ENCODE peak calls at places on chromosome 5, in seven cellular contexts. E, B, P, Y, J, A and S are unnamed samples.

GRCh38 chr5:118592678-118593328 is 395.5 kb downstream of the DTWD2 start:
- DNase-seq in E (peak; percentile 18), B (no peak), P (no peak), Y (no peak), J (no peak), A (no peak), S (no peak)

GRCh38 chr5:58019614-58020013 is 440.3 kb downstream of the PLK2 start:
- DNase-seq in E (no peak), B (no peak), P (no peak), Y (no peak), J (no peak), A (no peak), S (peak; percentile 43)

GRCh38 chr5:176817369-176817841 is 7.0 kb downstream of the UNC5A start:
- DNase-seq in E (no peak), B (no peak), P (no peak), Y (no peak), J (no peak), A (peak; percentile 75), S (no peak)

GRCh38 chr5:113230711-113231652 is 203.8 kb downstream of the TSSK1B start:
- DNase-seq in E (no peak), B (no peak), P (no peak), Y (no peak), J (no peak), A (no peak), S (no peak)

GRCh38 chr5:176612855-176613254 is 2.9 kb upstream of the GPRIN1 start:
- DNase-seq in E (no peak), B (no peak), P (no peak), Y (no peak), J (no peak), A (no peak), S (no peak)

GRCh38 chr5:88279584-88279983 is 10.9 kb upstream of the TMEM161B start:
- DNase-seq in E (no peak), B (no peak), P (no peak), Y (no peak), J (no peak), A (no peak), S (no peak)

GRCh38 chr5:122142480-122142879 is 13.1 kb downstream of the ZNF474 start:
- DNase-seq in E (no peak), B (no peak), P (no peak), Y (no peak), J (no peak), A (no peak), S (peak; percentile 20)

GRCh38 chr5:122715095-122715494 is 59.8 kb upstream of the SNX2 start:
- DNase-seq in E (no peak), B (no peak), P (no peak), Y (no peak), J (no peak), A (no peak), S (peak; percentile 7)

GRCh38 chr5:28766565-28767158 is 1728.3 kb upstream of the CDH9 start:
- DNase-seq in E (peak; percentile 19), B (no peak), P (no peak), Y (peak; percentile 25), J (no peak), A (peak; percentile 85), S (peak; percentile 67)

GRCh38 chr5:57082441-57083067 is 91.3 kb upstream of the GPBP1 start:
- DNase-seq in E (no peak), B (no peak), P (no peak), Y (no peak), J (peak; percentile 44), A (no peak), S (no peak)

GRCh38 chr5:41559184-41559583 is 48.8 kb upstream of the PLCXD3 start:
- DNase-seq in E (no peak), B (no peak), P (no peak), Y (no peak), J (no peak), A (no peak), S (no peak)

GRCh38 chr5:144183254-144183889 is 12.7 kb downstream of the KCTD16 start:
- DNase-seq in E (peak; percentile 23), B (no peak), P (no peak), Y (no peak), J (no peak), A (peak; percentile 30), S (peak; percentile 54)

GRCh38 chr5:104540448-104540847 is 977.9 kb upstream of the NUDT12 start:
- DNase-seq in E (no peak), B (no peak), P (no peak), Y (no peak), J (no peak), A (peak; percentile 12), S (no peak)

GRCh38 chr5:107370569-107370968 is 300.2 kb downstream of the EFNA5 start:
- DNase-seq in E (no peak), B (no peak), P (no peak), Y (no peak), J (no peak), A (no peak), S (no peak)

GRCh38 chr5:141960018-141960417 is 2.0 kb upstream of the PCDH12 start:
- DNase-seq in E (no peak), B (peak; percentile 12), P (no peak), Y (peak; percentile 60), J (no peak), A (peak; percentile 4), S (no peak)

GRCh38 chr5:36502608-36503007 is 103.8 kb upstream of the SLC1A3 start:
- DNase-seq in E (no peak), B (no peak), P (no peak), Y (no peak), J (peak; percentile 95), A (no peak), S (no peak)

GRCh38 chr5:115685966-115686691 is 60.3 kb upstream of the TMED7 start:
- DNase-seq in E (no peak), B (no peak), P (no peak), Y (no peak), J (no peak), A (peak; percentile 11), S (no peak)

GRCh38 chr5:93723005-93723404 is 18.4 kb downstream of the POU5F2 start:
- DNase-seq in E (no peak), B (no peak), P (no peak), Y (no peak), J (no peak), A (no peak), S (no peak)

GRCh38 chr5:151686673-151687378 is at the start of gene SPARC:
- DNase-seq in E (peak; percentile 78), B (peak; percentile 71), P (no peak), Y (peak; percentile 53), J (no peak), A (no peak), S (no peak)

GRCh38 chr5:114412509-114413171 is 50.8 kb downstream of the KCNN2 start:
- DNase-seq in E (no peak), B (no peak), P (no peak), Y (no peak), J (peak; percentile 70), A (peak; percentile 54), S (no peak)

GRCh38 chr5:94031631-94032030 is 290.2 kb upstream of the POU5F2 start:
- DNase-seq in E (no peak), B (no peak), P (no peak), Y (no peak), J (no peak), A (no peak), S (no peak)

GRCh38 chr5:39570418-39571027 is 145.7 kb upstream of the DAB2 start:
- DNase-seq in E (peak; percentile 37), B (no peak), P (no peak), Y (no peak), J (peak; percentile 65), A (peak; percentile 12), S (peak; percentile 50)

GRCh38 chr5:175689147-175689991 is 31.5 kb downstream of the HRH2 start:
- DNase-seq in E (no peak), B (peak; percentile 20), P (no peak), Y (no peak), J (no peak), A (no peak), S (no peak)

GRCh38 chr5:4905674-4906528 is 234.2 kb upstream of the ADAMTS16 start:
- DNase-seq in E (no peak), B (no peak), P (no peak), Y (peak; percentile 14), J (no peak), A (no peak), S (no peak)

GRCh38 chr5:123444016-123444415 is 20.8 kb upstream of the CEP120 start:
- DNase-seq in E (no peak), B (no peak), P (no peak), Y (no peak), J (no peak), A (no peak), S (no peak)

GRCh38 chr5:151106073-151106472 is 25.2 kb upstream of the TNIP1 start:
- DNase-seq in E (no peak), B (no peak), P (no peak), Y (no peak), J (no peak), A (no peak), S (no peak)

GRCh38 chr5:126098330-126099017 is 324.7 kb upstream of the GRAMD2B start:
- DNase-seq in E (no peak), B (no peak), P (no peak), Y (no peak), J (no peak), A (no peak), S (no peak)

GRCh38 chr5:150302301-150303069 is at the start of gene ARSI:
- DNase-seq in E (no peak), B (no peak), P (no peak), Y (peak; percentile 60), J (no peak), A (no peak), S (peak; percentile 85)

GRCh38 chr5:40033411-40033810 is 608.6 kb upstream of the DAB2 start:
- DNase-seq in E (peak; percentile 29), B (no peak), P (no peak), Y (no peak), J (no peak), A (no peak), S (no peak)

GRCh38 chr5:149133795-149134777 is 7.2 kb upstream of the ABLIM3 start:
- DNase-seq in E (no peak), B (no peak), P (no peak), Y (no peak), J (peak; percentile 98), A (no peak), S (peak; percentile 62)

GRCh38 chr5:17727212-17727611 is 93.0 kb downstream of the TAF11L14 start:
- DNase-seq in E (no peak), B (no peak), P (no peak), Y (no peak), J (no peak), A (no peak), S (no peak)

GRCh38 chr5:132134384-132134783 is 60.8 kb downstream of the CSF2 start:
- DNase-seq in E (peak; percentile 37), B (no peak), P (no peak), Y (no peak), J (peak; percentile 41), A (no peak), S (peak; percentile 24)

GRCh38 chr5:167458412-167458811 is 833.0 kb upstream of the WWC1 start:
- DNase-seq in E (no peak), B (no peak), P (no peak), Y (no peak), J (no peak), A (no peak), S (no peak)

GRCh38 chr5:131377785-131378325 is 114.0 kb downstream of the CDC42SE2 start:
- DNase-seq in E (no peak), B (no peak), P (no peak), Y (no peak), J (no peak), A (no peak), S (no peak)

GRCh38 chr5:98769006-98769255 is 4.5 kb upstream of the RGMB start:
- DNase-seq in E (no peak), B (no peak), P (no peak), Y (peak; percentile 69), J (no peak), A (no peak), S (no peak)

GRCh38 chr5:168104811-168105481 is 186.5 kb upstream of the WWC1 start:
- DNase-seq in E (no peak), B (no peak), P (no peak), Y (peak; percentile 11), J (no peak), A (no peak), S (no peak)

GRCh38 chr5:97854871-97855762 is 672.1 kb upstream of the RIOK2 start:
- DNase-seq in E (no peak), B (no peak), P (no peak), Y (no peak), J (no peak), A (no peak), S (no peak)

GRCh38 chr5:57538341-57538955 is 55.8 kb upstream of the ACTBL2 start:
- DNase-seq in E (no peak), B (no peak), P (no peak), Y (no peak), J (no peak), A (no peak), S (no peak)